ENCODE peak calls at places on chromosomes 7 and 10, in five cellular contexts. W is Calu3; Q is effector memory CD4-positive, alpha-beta T cell; A is endothelial cell; Y is left ventricle myocardium inferior. X is an unnamed sample.

GRCh38 chr7:155763721-155764431 is 48.4 kb downstream of the SHH start:
- DNase-seq in W (no peak), Q (peak), A (peak), Y (no peak), X (peak)

GRCh38 chr7:105346593-105347322 is 42.0 kb downstream of the SRPK2 start:
- DNase-seq in W (no peak), Q (no peak), A (no peak), Y (no peak), X (no peak)

GRCh38 chr7:14233026-14233897 is 243.8 kb upstream of the ETV1 start:
- DNase-seq in W (peak), Q (no peak), A (no peak), Y (no peak), X (no peak)

GRCh38 chr7:157002819-157003421 is 7.5 kb downstream of the MNX1 start:
- DNase-seq in W (no peak), Q (no peak), A (no peak), Y (no peak), X (no peak)

GRCh38 chr7:2596636-2597635 is 34.9 kb upstream of the TTYH3 start:
- DNase-seq in W (no peak), Q (no peak), A (no peak), Y (no peak), X (no peak)

GRCh38 chr10:25113231-25114035 is 61.4 kb upstream of the GPR158 start:
- DNase-seq in W (peak), Q (no peak), A (peak), Y (peak), X (peak)

GRCh38 chr10:79159141-79159619 is 90.4 kb downstream of the ZMIZ1 start:
- DNase-seq in W (no peak), Q (no peak), A (no peak), Y (no peak), X (no peak)

GRCh38 chr7:78912781-78913180 is 540.7 kb downstream of the MAGI2 start:
- DNase-seq in W (no peak), Q (no peak), A (no peak), Y (no peak), X (no peak)

GRCh38 chr10:112741830-112742402 is 208.1 kb upstream of the TCF7L2 start:
- DNase-seq in W (peak), Q (no peak), A (no peak), Y (no peak), X (no peak)

GRCh38 chr7:149773446-149774236 is at the start of gene ZNF467:
- DNase-seq in W (no peak), Q (peak), A (peak), Y (peak), X (no peak)

GRCh38 chr7:50649259-50649885 is 84.2 kb upstream of the DDC start:
- DNase-seq in W (no peak), Q (no peak), A (no peak), Y (no peak), X (no peak)

GRCh38 chr10:100827819-100828743 is 82.7 kb downstream of the PAX2 start:
- DNase-seq in W (peak), Q (no peak), A (peak), Y (peak), X (peak)

GRCh38 chr7:43220250-43220649 is 107.8 kb downstream of the HECW1 start:
- DNase-seq in W (no peak), Q (no peak), A (no peak), Y (no peak), X (no peak)

GRCh38 chr10:79070091-79070610 is 1.4 kb downstream of the ZMIZ1 start:
- DNase-seq in W (peak), Q (no peak), A (peak), Y (peak), X (no peak)

GRCh38 chr10:52128056-52128683 is 185.9 kb upstream of the DKK1 start:
- DNase-seq in W (no peak), Q (no peak), A (no peak), Y (no peak), X (no peak)

GRCh38 chr7:70037171-70037933 is 439.1 kb downstream of the AUTS2 start:
- DNase-seq in W (no peak), Q (no peak), A (no peak), Y (no peak), X (no peak)

GRCh38 chr10:52031771-52032170 is 282.3 kb upstream of the DKK1 start:
- DNase-seq in W (no peak), Q (no peak), A (no peak), Y (no peak), X (no peak)

GRCh38 chr7:89029864-89030263 is 234.3 kb upstream of the TEX47 start:
- DNase-seq in W (no peak), Q (no peak), A (no peak), Y (no peak), X (no peak)

GRCh38 chr7:20795881-20796280 is 9.2 kb upstream of the SP8 start:
- DNase-seq in W (no peak), Q (no peak), A (no peak), Y (no peak), X (no peak)

GRCh38 chr7:105011771-105012502 is 2.1 kb upstream of the KMT2E start:
- DNase-seq in W (no peak), Q (no peak), A (peak), Y (no peak), X (no peak)

GRCh38 chr10:22899775-22900174 is 28.1 kb upstream of the ARMC3 start:
- DNase-seq in W (no peak), Q (no peak), A (no peak), Y (no peak), X (no peak)

X was measured in GM19239.